ENCODE peak calls at places on chromosomes 2 and 18, in five cellular contexts. X is activated CD8-positive, alpha-beta memory T cell treated with anti-CD3 and anti-CD28 coated beads, Interleukin-2, amount 10 ng/mL, durations not matched to agents 7 days and 5 days; L is NCI-H774; Y is cortex of kidney; M is brain microvascular endothelial cell. Z is an unnamed sample.

GRCh38 chr18:75218524-75218923 is 7.9 kb downstream of the TSHZ1 start:
- DNase-seq in X (no peak), L (no peak), Y (no peak), M (no peak), Z (no peak)

GRCh38 chr18:77766421-77766820 is 516.8 kb downstream of the GALR1 start:
- DNase-seq in X (no peak), L (no peak), Y (no peak), M (no peak), Z (no peak)

GRCh38 chr2:23622466-23622865 is 237.5 kb downstream of the KLHL29 start:
- DNase-seq in X (no peak), L (no peak), Y (no peak), M (no peak), Z (no peak)

GRCh38 chr2:1822341-1822740 is 78.0 kb upstream of the PXDN start:
- DNase-seq in X (no peak), L (no peak), Y (no peak), M (no peak), Z (no peak)

GRCh38 chr18:56545539-56545938 is 92.9 kb downstream of the TXNL1 start:
- DNase-seq in X (no peak), L (no peak), Y (no peak), M (no peak), Z (no peak)

GRCh38 chr18:63152791-63153190 is 166.8 kb downstream of the BCL2 start:
- DNase-seq in X (peak), L (no peak), Y (no peak), M (no peak), Z (peak)

GRCh38 chr2:1544478-1545069 is 131.3 kb downstream of the TPO start:
- DNase-seq in X (no peak), L (no peak), Y (no peak), M (peak), Z (no peak)

GRCh38 chr2:171630812-171631626 is 56.2 kb upstream of the DYNC1I2 start:
- DNase-seq in X (no peak), L (no peak), Y (no peak), M (peak), Z (no peak)

GRCh38 chr2:52904511-52904910 is 863.1 kb upstream of the CHAC2 start:
- DNase-seq in X (no peak), L (no peak), Y (no peak), M (no peak), Z (no peak)

GRCh38 chr2:152176113-152176714 is 651 bp upstream of the STAM2 start:
- DNase-seq in X (no peak), L (no peak), Y (no peak), M (peak), Z (no peak)

GRCh38 chr2:46509804-46510203 is 30.4 kb downstream of the TMEM247 start:
- DNase-seq in X (no peak), L (no peak), Y (no peak), M (no peak), Z (no peak)

GRCh38 chr2:667332-668000 is 9.7 kb downstream of the TMEM18 start:
- DNase-seq in X (no peak), L (no peak), Y (no peak), M (peak), Z (no peak)

GRCh38 chr2:132420776-132421175 is 4.2 kb downstream of the GPR39 start:
- DNase-seq in X (no peak), L (no peak), Y (no peak), M (no peak), Z (no peak)

GRCh38 chr2:96548558-96549465 is 12.3 kb downstream of the ARID5A start:
- DNase-seq in X (peak), L (no peak), Y (no peak), M (no peak), Z (no peak)

GRCh38 chr2:152611458-152612231 is 105.6 kb downstream of the PRPF40A start:
- DNase-seq in X (no peak), L (no peak), Y (no peak), M (peak), Z (no peak)

GRCh38 chr2:75515584-75516368 is 45.0 kb downstream of the EVA1A start:
- DNase-seq in X (no peak), L (no peak), Y (no peak), M (no peak), Z (no peak)

GRCh38 chr2:149858916-149859634 is 271.5 kb upstream of the MMADHC start:
- DNase-seq in X (no peak), L (no peak), Y (no peak), M (peak), Z (no peak)

Z was measured in activated CD4-positive, alpha-beta memory T cell treated with anti-CD3 and anti-CD28 coated beads, Interleukin-2, amount 10 ng/mL, durations not matched to agents 7 days and 5 days.